ENCODE peak calls at places on chromosomes 4 and X, in six cellular contexts. N is CD8-positive, alpha-beta T cell; I is AG04450; F is GM23338; G is GM12865; Z is AG10803. E is an unnamed sample.

GRCh38 chr4:166726832-166727231 is 507.5 kb downstream of the SPOCK3 start:
- DNase-seq in N (no peak), I (no peak), F (no peak), G (no peak), Z (no peak), E (no peak)

GRCh38 chrX:129731228-129731627 is 7.6 kb upstream of the XPNPEP2 start:
- DNase-seq in N (no peak), I (no peak), F (no peak), G (no peak), Z (no peak), E (no peak)

GRCh38 chrX:17496407-17496806 is 121.4 kb downstream of the NHS start:
- DNase-seq in N (no peak), I (no peak), F (no peak), G (no peak), Z (no peak), E (no peak)

GRCh38 chr4:4590496-4590895 is 48.6 kb upstream of the STX18 start:
- DNase-seq in N (no peak), I (peak), F (no peak), G (no peak), Z (peak), E (no peak)

GRCh38 chr4:9703391-9703790 is 78.0 kb upstream of the DRD5 start:
- DNase-seq in N (peak), I (no peak), F (peak), G (peak), Z (peak), E (no peak)

GRCh38 chr4:143359794-143360193 is 23.1 kb downstream of the GAB1 start:
- DNase-seq in N (no peak), I (no peak), F (no peak), G (no peak), Z (no peak), E (no peak)

GRCh38 chr4:147820975-147821374 is 89.1 kb downstream of the ARHGAP10 start:
- DNase-seq in N (no peak), I (no peak), F (no peak), G (no peak), Z (no peak), E (no peak)

GRCh38 chr4:70183940-70184246 is 11.6 kb upstream of the ODAM start:
- DNase-seq in N (no peak), I (no peak), F (no peak), G (no peak), Z (no peak), E (no peak)

GRCh38 chrX:100750901-100751300 is 19.0 kb upstream of the SYTL4 start:
- DNase-seq in N (no peak), I (no peak), F (no peak), G (no peak), Z (no peak), E (no peak)

GRCh38 chr4:85929926-85930325 is 429.9 kb downstream of the MAPK10 start:
- DNase-seq in N (no peak), I (no peak), F (peak), G (no peak), Z (no peak), E (peak)

GRCh38 chr4:23332266-23332665 is 557.6 kb downstream of the PPARGC1A start:
- DNase-seq in N (no peak), I (no peak), F (no peak), G (no peak), Z (no peak), E (no peak)

GRCh38 chr4:150217192-150217591 is 138.9 kb downstream of the DCLK2 start:
- DNase-seq in N (no peak), I (no peak), F (peak), G (peak), Z (peak), E (no peak)

GRCh38 chr4:165440415-165440882 is 61.6 kb downstream of the CPE start:
- DNase-seq in N (no peak), I (peak), F (peak), G (no peak), Z (peak), E (no peak)

GRCh38 chr4:53189011-53189410 is 176.8 kb downstream of the SCFD2 start:
- DNase-seq in N (no peak), I (peak), F (no peak), G (no peak), Z (peak), E (no peak)

GRCh38 chrX:71612256-71612655 is 6.1 kb downstream of the CXCR3 start:
- DNase-seq in N (no peak), I (no peak), F (no peak), G (no peak), Z (no peak), E (no peak)

GRCh38 chr4:25760518-25761157 is 102.2 kb downstream of the SEL1L3 start:
- DNase-seq in N (no peak), I (no peak), F (no peak), G (no peak), Z (peak), E (no peak)

GRCh38 chr4:113499166-113499565 is 262.4 kb downstream of the CAMK2D start:
- DNase-seq in N (no peak), I (no peak), F (no peak), G (no peak), Z (no peak), E (no peak)

GRCh38 chrX:40207626-40208025 is 109.9 kb upstream of the BCOR start:
- DNase-seq in N (peak), I (no peak), F (no peak), G (peak), Z (peak), E (no peak)

GRCh38 chrX:150767475-150768131 is 74.4 kb downstream of the MTMR1 start:
- DNase-seq in N (no peak), I (peak), F (no peak), G (peak), Z (peak), E (no peak)

GRCh38 chrX:26851981-26852380 is 611.2 kb downstream of the PPP4R3C start:
- DNase-seq in N (no peak), I (no peak), F (peak), G (no peak), Z (no peak), E (no peak)

GRCh38 chr4:65023877-65024670 is 614.8 kb upstream of the TECRL start:
- DNase-seq in N (no peak), I (no peak), F (peak), G (no peak), Z (no peak), E (no peak)

GRCh38 chr4:7303561-7303960 is 111.2 kb downstream of the SORCS2 start:
- DNase-seq in N (no peak), I (no peak), F (no peak), G (no peak), Z (no peak), E (peak)

GRCh38 chr4:5782829-5783476 is 72.0 kb downstream of the EVC start:
- DNase-seq in N (no peak), I (no peak), F (no peak), G (no peak), Z (no peak), E (no peak)

GRCh38 chr4:73690051-73690744 is 50.2 kb upstream of the CXCL8 start:
- DNase-seq in N (no peak), I (no peak), F (no peak), G (no peak), Z (peak), E (no peak)

GRCh38 chr4:125728568-125728967 is 413.8 kb downstream of the FAT4 start:
- DNase-seq in N (no peak), I (peak), F (peak), G (no peak), Z (peak), E (no peak)

GRCh38 chr4:153785830-153786721 is 2.8 kb downstream of the SFRP2 start:
- DNase-seq in N (no peak), I (no peak), F (peak), G (peak), Z (peak), E (no peak)

GRCh38 chr4:107997001-107997788 is 7.5 kb downstream of the HADH start:
- DNase-seq in N (no peak), I (peak), F (no peak), G (no peak), Z (peak), E (peak)

GRCh38 chr4:182219400-182219799 is 23.8 kb upstream of the TENM3 start:
- DNase-seq in N (no peak), I (no peak), F (no peak), G (no peak), Z (no peak), E (no peak)

GRCh38 chrX:44025611-44026010 is 52.4 kb upstream of the NDP start:
- DNase-seq in N (no peak), I (no peak), F (no peak), G (no peak), Z (peak), E (no peak)

GRCh38 chr4:87122252-87122651 is 98.2 kb downstream of the KLHL8 start:
- DNase-seq in N (no peak), I (no peak), F (no peak), G (no peak), Z (no peak), E (peak)

GRCh38 chr4:25271866-25272265 is 38.0 kb downstream of the PI4K2B start:
- DNase-seq in N (no peak), I (no peak), F (no peak), G (no peak), Z (no peak), E (no peak)

GRCh38 chr4:7970031-7970946 is 30.6 kb upstream of the AFAP1 start:
- DNase-seq in N (peak), I (no peak), F (no peak), G (peak), Z (peak), E (peak)

GRCh38 chrX:154092371-154092770 is 5.1 kb downstream of the MECP2 start:
- DNase-seq in N (no peak), I (no peak), F (no peak), G (no peak), Z (no peak), E (no peak)

GRCh38 chr4:140092094-140092820 is 61.7 kb downstream of the MAML3 start:
- DNase-seq in N (no peak), I (no peak), F (peak), G (no peak), Z (no peak), E (peak)

GRCh38 chr4:211033-211511 is 86.8 kb downstream of the ZNF718 start:
- DNase-seq in N (no peak), I (no peak), F (no peak), G (peak), Z (no peak), E (no peak)

GRCh38 chr4:176054942-176055341 is 10.7 kb upstream of the WDR17 start:
- DNase-seq in N (no peak), I (no peak), F (peak), G (peak), Z (peak), E (no peak)

GRCh38 chr4:186029731-186030421 is 39.1 kb upstream of the TLR3 start:
- DNase-seq in N (no peak), I (no peak), F (peak), G (no peak), Z (peak), E (peak)

GRCh38 chr4:40763228-40763716 is 13.5 kb downstream of the NSUN7 start:
- DNase-seq in N (no peak), I (peak), F (no peak), G (peak), Z (peak), E (no peak)

GRCh38 chr4:2936773-2937145 is 26.4 kb downstream of the NOP14 start:
- DNase-seq in N (peak), I (no peak), F (no peak), G (peak), Z (peak), E (peak)

GRCh38 chrX:43973249-43973672 is at the start of gene NDP:
- DNase-seq in N (no peak), I (no peak), F (peak), G (no peak), Z (no peak), E (no peak)

DNA sequence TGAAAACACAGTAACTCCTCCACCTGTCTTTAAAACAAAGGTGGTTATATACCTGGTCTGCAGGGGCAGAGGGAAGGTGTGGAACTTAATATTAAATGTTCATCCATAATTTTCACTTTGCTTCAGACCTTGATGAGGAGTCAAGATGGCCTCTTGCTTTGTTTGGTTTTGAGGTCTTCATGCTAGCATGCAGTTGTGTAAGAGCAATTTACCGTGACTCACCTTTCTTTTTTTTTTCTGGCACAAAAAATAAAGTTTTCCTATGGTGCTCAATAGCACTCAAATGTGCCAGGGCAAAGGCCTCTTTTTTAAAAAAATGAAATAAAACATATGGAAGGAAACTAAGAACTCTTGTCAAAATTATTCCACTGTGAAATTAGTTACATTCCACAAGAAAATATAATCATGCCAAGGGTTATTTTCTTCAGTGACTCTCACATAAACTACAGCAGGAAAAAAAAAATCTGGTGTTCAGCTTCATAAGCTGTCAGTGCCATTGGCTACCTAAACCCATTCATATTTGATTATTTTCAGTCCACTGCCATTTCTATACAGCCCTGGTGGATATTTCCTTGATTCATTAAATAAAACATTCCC is 128.2 kb downstream of the SLC7A11 start:
- DNase-seq in N (no peak), I (peak), F (no peak), G (no peak), Z (peak), E (no peak)
- TF ChIP-seq CTCF in N (no peak), I (no peak), F (no peak), G (no peak), Z (no peak), E (no peak)

GRCh38 chr4:109801099-109801789 is 555 bp downstream of the CFI start:
- DNase-seq in N (no peak), I (no peak), F (no peak), G (no peak), Z (no peak), E (no peak)
- H3K4me3 ChIP-seq in N (no peak), I (no peak), F (no peak), G (no peak), Z (no peak), E (peak)

GRCh38 chrX:110992611-110993010 is 103.4 kb upstream of the PAK3 start:
- DNase-seq in N (peak), I (no peak), F (peak), G (peak), Z (peak), E (no peak)
- TF ChIP-seq CTCF in N (no peak), I (peak), F (peak), G (peak), Z (peak), E (peak)

GRCh38 chr4:122453384-122454000 is 3.0 kb downstream of the IL2 start:
- DNase-seq in N (no peak), I (no peak), F (no peak), G (no peak), Z (no peak), E (no peak)

GRCh38 chr4:122456228-122457106 is at the start of gene IL2:
- DNase-seq in N (no peak), I (no peak), F (no peak), G (no peak), Z (no peak), E (no peak)

GRCh38 chr4:122458625-122459024 is 2.1 kb upstream of the IL2 start:
- DNase-seq in N (peak), I (no peak), F (peak), G (peak), Z (peak), E (no peak)
- H3K4me3 ChIP-seq in N (peak), I (no peak), F (no peak), G (peak), Z (peak), E (no peak)

GRCh38 chrX:85630901-85631300 is 251.4 kb upstream of the POF1B start:
- DNase-seq in N (no peak), I (no peak), F (no peak), G (no peak), Z (no peak), E (no peak)

GRCh38 chrX:85622635-85623034 is 243.2 kb upstream of the POF1B start:
- DNase-seq in N (no peak), I (no peak), F (no peak), G (no peak), Z (no peak), E (no peak)

GRCh38 chrX:85627363-85627762 is 247.9 kb upstream of the POF1B start:
- DNase-seq in N (no peak), I (no peak), F (peak), G (peak), Z (no peak), E (no peak)
- TF ChIP-seq CTCF in N (no peak), I (no peak), F (peak), G (peak), Z (peak), E (no peak)

DNA sequence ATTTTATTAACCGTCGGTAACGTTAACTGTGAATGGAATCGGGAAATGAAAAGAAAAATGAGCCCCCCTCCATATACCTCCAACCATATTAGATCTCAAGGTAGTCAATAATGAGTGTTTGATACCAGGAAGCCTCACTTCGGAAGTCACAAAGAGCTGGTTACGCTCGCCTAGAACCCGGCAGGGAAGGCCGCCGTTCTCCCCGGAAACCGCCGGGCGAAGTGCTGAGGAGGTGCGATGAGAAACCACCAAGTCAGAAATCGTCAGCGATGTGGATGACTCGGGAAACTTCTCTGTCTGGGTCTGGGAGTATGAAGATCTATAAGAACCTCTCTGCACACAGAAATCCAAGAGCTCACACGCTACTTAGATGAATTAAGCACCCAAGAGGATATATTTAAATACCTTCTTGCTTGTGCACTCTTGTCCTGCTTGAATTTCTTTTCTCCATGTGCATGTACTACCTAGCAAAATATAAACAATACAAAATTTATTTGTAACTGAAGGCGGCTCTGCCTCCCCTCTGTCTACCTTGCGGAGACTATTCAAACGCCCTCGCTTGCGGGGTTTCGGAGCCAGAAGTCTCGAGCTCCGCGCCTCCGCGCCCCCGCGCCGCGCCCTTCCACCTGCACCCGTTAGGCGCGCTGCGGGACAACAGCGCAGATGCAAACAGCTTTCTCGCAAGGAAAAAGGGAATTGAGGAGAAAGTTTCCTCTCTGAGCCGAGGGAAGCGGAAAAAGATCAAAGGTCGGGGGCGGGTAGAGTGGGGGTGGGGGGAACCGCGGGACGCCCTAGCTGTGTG is 17.8 kb downstream of the NKX6-1 start:
- DNase-seq in N (no peak), I (no peak), F (peak), G (no peak), Z (no peak), E (no peak)
- H3K4me3 ChIP-seq in N (no peak), I (no peak), F (peak), G (no peak), Z (no peak), E (no peak)

GRCh38 chr4:133147922-133148689 is 988 bp upstream of the PCDH10 start:
- DNase-seq in N (no peak), I (no peak), F (peak), G (no peak), Z (peak), E (peak)
- TF ChIP-seq CTCF in N (no peak), I (peak), F (peak), G (no peak), Z (no peak), E (no peak)

DNA sequence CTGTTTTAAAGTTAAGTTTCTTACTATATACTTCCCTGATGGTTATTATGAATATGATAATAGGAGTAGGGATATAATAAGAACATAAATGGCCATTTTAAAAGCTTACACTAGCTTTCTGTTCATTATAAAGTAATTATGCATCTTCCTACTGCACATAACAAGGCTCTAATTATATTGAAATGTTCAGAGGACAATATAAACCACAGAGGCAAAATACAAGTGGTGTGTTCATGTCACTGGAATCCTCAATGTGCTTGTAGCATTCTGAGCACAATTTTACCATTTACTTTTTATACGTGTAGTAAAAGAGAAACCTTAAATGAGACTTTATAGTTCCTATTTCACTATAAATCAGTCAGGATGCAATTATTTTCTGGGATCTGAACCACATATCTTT is 268.3 kb downstream of the TMA16 start:
- DNase-seq in N (no peak), I (no peak), F (no peak), G (no peak), Z (no peak), E (no peak)
- H3K4me3 ChIP-seq in N (no peak), I (no peak), F (no peak), G (no peak), Z (no peak), E (no peak)

E was measured in left lung.